ENCODE peak calls at places on chromosomes 6 and 20, in nine cellular contexts. P, U, K, B, N, G, Y, I and L are unnamed samples.

GRCh38 chr6:37530294-37530693 is 30.6 kb upstream of the CCDC167 start:
- DNase-seq in P (no peak), U (no peak), K (no peak), B (no peak), N (no peak), G (no peak), Y (no peak), I (no peak), L (no peak)

GRCh38 chr6:15430181-15430580 is 184.3 kb downstream of the JARID2 start:
- DNase-seq in P (no peak), U (no peak), K (no peak), B (no peak), N (no peak), G (no peak), Y (no peak), I (no peak), L (no peak)

GRCh38 chr20:23435675-23436539 is 3.6 kb upstream of the CSTL1 start:
- DNase-seq in P (peak; percentile 77), U (no peak), K (no peak), B (peak; percentile 52), N (peak; percentile 67), G (peak; percentile 76), Y (no peak), I (no peak), L (peak; percentile 24)

GRCh38 chr6:156984178-156984738 is 207.1 kb downstream of the ARID1B start:
- DNase-seq in P (no peak), U (no peak), K (no peak), B (no peak), N (no peak), G (no peak), Y (no peak), I (no peak), L (no peak)

GRCh38 chr6:7909323-7910276 is 988 bp downstream of the TXNDC5 start:
- DNase-seq in P (peak; percentile 91), U (peak; percentile 5), K (peak; percentile 67), B (peak; percentile 65), N (peak; percentile 72), G (peak; percentile 70), Y (peak; percentile 74), I (peak; percentile 67), L (peak; percentile 84)

GRCh38 chr20:4327956-4328355 is 312.6 kb upstream of the RNF24 start:
- DNase-seq in P (no peak), U (no peak), K (no peak), B (no peak), N (no peak), G (no peak), Y (no peak), I (no peak), L (no peak)

GRCh38 chr6:165317723-165318122 is 8.3 kb upstream of the C6orf118 start:
- DNase-seq in P (no peak), U (no peak), K (no peak), B (no peak), N (no peak), G (no peak), Y (no peak), I (no peak), L (no peak)

GRCh38 chr6:7730411-7730810 is 4.5 kb downstream of the BMP6 start:
- DNase-seq in P (no peak), U (no peak), K (no peak), B (no peak), N (no peak), G (no peak), Y (no peak), I (no peak), L (no peak)

GRCh38 chr6:72376736-72377135 is 245.1 kb upstream of the KCNQ5 start:
- DNase-seq in P (no peak), U (no peak), K (no peak), B (no peak), N (no peak), G (no peak), Y (no peak), I (no peak), L (no peak)

GRCh38 chr20:56828402-56828801 is 199.3 kb downstream of the TFAP2C start:
- DNase-seq in P (no peak), U (no peak), K (no peak), B (no peak), N (no peak), G (no peak), Y (no peak), I (no peak), L (no peak)

GRCh38 chr6:129500958-129501381 is 209.0 kb downstream of the ARHGAP18 start:
- DNase-seq in P (no peak), U (peak; percentile 67), K (no peak), B (no peak), N (no peak), G (no peak), Y (no peak), I (no peak), L (no peak)

GRCh38 chr20:25739615-25740320 is 43.1 kb upstream of the ZNF337 start:
- DNase-seq in P (no peak), U (peak; percentile 54), K (no peak), B (no peak), N (no peak), G (no peak), Y (no peak), I (no peak), L (no peak)

GRCh38 chr20:21315138-21315537 is 12.0 kb downstream of the XRN2 start:
- DNase-seq in P (no peak), U (peak; percentile 76), K (no peak), B (no peak), N (no peak), G (no peak), Y (no peak), I (no peak), L (no peak)

GRCh38 chr20:3106658-3107463 is 22.3 kb upstream of the AVP start:
- DNase-seq in P (no peak), U (no peak), K (no peak), B (no peak), N (no peak), G (no peak), Y (no peak), I (no peak), L (peak; percentile 61)

GRCh38 chr6:80094017-80094416 is 12.5 kb upstream of the BCKDHB start:
- DNase-seq in P (no peak), U (peak; percentile 3), K (no peak), B (no peak), N (no peak), G (no peak), Y (no peak), I (no peak), L (no peak)

GRCh38 chr20:23145281-23145700 is 59.2 kb upstream of the CD93 start:
- DNase-seq in P (no peak), U (peak; percentile 52), K (peak; percentile 31), B (no peak), N (peak; percentile 46), G (no peak), Y (no peak), I (no peak), L (no peak)

GRCh38 chr6:26354162-26354561 is 10.8 kb upstream of the BTN3A2 start:
- DNase-seq in P (no peak), U (no peak), K (no peak), B (no peak), N (no peak), G (no peak), Y (no peak), I (no peak), L (no peak)

GRCh38 chr20:58212636-58213035 is 15.8 kb downstream of the ANKRD60 start:
- DNase-seq in P (no peak), U (no peak), K (no peak), B (no peak), N (no peak), G (no peak), Y (no peak), I (no peak), L (no peak)

GRCh38 chr20:38214871-38215788 is 45.4 kb downstream of the KIAA1755 start:
- DNase-seq in P (no peak), U (peak; percentile 12), K (no peak), B (no peak), N (no peak), G (no peak), Y (no peak), I (no peak), L (no peak)
- TF ChIP-seq CTCF in P (no peak), U (peak; percentile 43), K (no peak), B (no peak), N (no peak), G (no peak), Y (peak; percentile 36), I (no peak), L (peak; percentile 57)

DNA sequence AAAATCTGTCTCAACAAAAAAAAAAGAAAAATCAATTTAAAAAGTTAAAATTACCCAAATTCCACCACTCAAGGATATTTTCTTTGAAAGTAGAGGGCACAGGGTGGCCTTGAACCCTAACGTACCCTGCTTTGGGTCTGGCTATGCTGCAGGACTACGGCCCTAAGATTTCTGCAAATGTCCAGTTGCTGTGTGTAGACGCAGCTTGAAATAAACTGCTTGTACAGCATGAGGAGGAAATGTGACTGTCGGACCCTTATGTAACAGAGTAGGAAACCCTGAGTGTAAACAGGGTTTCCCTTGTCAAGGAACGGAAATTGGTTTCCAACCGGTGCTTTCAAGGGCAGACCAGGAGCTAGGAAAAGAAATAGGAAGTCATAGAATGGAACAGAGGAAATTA is 60.8 kb upstream of the SHLD1 start:
- DNase-seq in P (no peak), U (no peak), K (no peak), B (no peak), N (no peak), G (no peak), Y (no peak), I (no peak), L (no peak)
- H3K27ac ChIP-seq in P (no peak overlapping the region), U (no peak overlapping the region), K (no peak overlapping the region), B (no peak overlapping the region), N (no peak overlapping the region), G (no peak overlapping the region), Y (no peak overlapping the region), I (no peak overlapping the region), L (no peak overlapping the region)

GRCh38 chr20:50746138-50746940 is 15.0 kb downstream of the PARD6B start:
- DNase-seq in P (no peak), U (no peak), K (no peak), B (no peak), N (peak; percentile 59), G (peak; percentile 37), Y (no peak), I (no peak), L (peak; percentile 17)

GRCh38 chr20:50745634-50746137 is 14.3 kb downstream of the PARD6B start:
- DNase-seq in P (no peak), U (no peak), K (no peak), B (no peak), N (no peak), G (no peak), Y (no peak), I (no peak), L (peak; percentile 2)

GRCh38 chr20:50747275-50747674 is 15.9 kb downstream of the PARD6B start:
- DNase-seq in P (no peak), U (no peak), K (no peak), B (no peak), N (no peak), G (no peak), Y (no peak), I (no peak), L (no peak)

GRCh38 chr20:50743087-50743486 is 11.7 kb downstream of the PARD6B start:
- DNase-seq in P (no peak), U (no peak), K (no peak), B (no peak), N (no peak), G (no peak), Y (no peak), I (no peak), L (peak; percentile 5)

GRCh38 chr20:50744143-50744792 is 12.9 kb downstream of the PARD6B start:
- DNase-seq in P (peak; percentile 60), U (peak; percentile 84), K (peak; percentile 77), B (peak; percentile 65), N (peak; percentile 79), G (peak; percentile 82), Y (peak; percentile 56), I (no peak), L (peak; percentile 72)
- TF ChIP-seq CTCF in P (peak; percentile 38), U (peak; percentile 63), K (peak; percentile 18), B (peak; percentile 28), N (peak; percentile 36), G (peak; percentile 11), Y (no peak), I (no peak), L (no peak)

GRCh38 chr6:1940381-1940780 is 305.0 kb downstream of the GMDS start:
- DNase-seq in P (no peak), U (no peak), K (no peak), B (no peak), N (no peak), G (no peak), Y (no peak), I (no peak), L (no peak)
- H3K27ac ChIP-seq in P (no peak overlapping the region), U (no peak overlapping the region), K (no peak overlapping the region), B (no peak overlapping the region), N (no peak overlapping the region), G (no peak overlapping the region), Y (no peak overlapping the region), I (no peak overlapping the region), L (no peak overlapping the region)